ENCODE peak calls at places on chromosomes 13 and 19, in five cellular contexts. X is adrenal gland, O is fibroblast of lung, L is hypothalamus, A is T-helper 2 cell. G is an unnamed sample.

GRCh38 chr13:78147905-78148304 is 229.3 kb upstream of the EDNRB start:
- DNase-seq in X (no peak), O (peak), L (no peak), A (no peak), G (no peak)

GRCh38 chr19:33641956-33642498 is 20.3 kb downstream of the CHST8 start:
- DNase-seq in X (no peak), O (no peak), L (no peak), A (no peak), G (no peak)

GRCh38 chr13:34335662-34336007 is 517.7 kb downstream of the RFC3 start:
- DNase-seq in X (no peak), O (no peak), L (no peak), A (no peak), G (no peak)

GRCh38 chr19:35718345-35719041 is 690 bp downstream of the KMT2B start:
- DNase-seq in X (no peak), O (peak), L (peak), A (peak), G (peak)

GRCh38 chr13:97141564-97142005 is 80.5 kb upstream of the MBNL2 start:
- DNase-seq in X (peak), O (peak), L (no peak), A (no peak), G (peak)

GRCh38 chr13:113976711-113977684 is 3.1 kb upstream of the C13orf46 start:
- DNase-seq in X (no peak), O (peak), L (no peak), A (no peak), G (no peak)

GRCh38 chr13:50580684-50581305 is 262.7 kb downstream of the DLEU7 start:
- DNase-seq in X (no peak), O (peak), L (no peak), A (no peak), G (no peak)

GRCh38 chr13:27599096-27599495 is 21.2 kb downstream of the LNX2 start:
- DNase-seq in X (no peak), O (no peak), L (no peak), A (no peak), G (no peak)

GRCh38 chr13:28161370-28161769 is 23.0 kb downstream of the PAN3 start:
- DNase-seq in X (no peak), O (peak), L (no peak), A (no peak), G (no peak)

GRCh38 chr13:29255567-29255966 is 339.9 kb downstream of the SLC7A1 start:
- DNase-seq in X (no peak), O (no peak), L (no peak), A (no peak), G (no peak)

GRCh38 chr19:5149930-5150329 is 181.0 kb downstream of the KDM4B start:
- DNase-seq in X (no peak), O (no peak), L (no peak), A (no peak), G (no peak)

GRCh38 chr19:12730054-12730453 is 4.4 kb downstream of the TRIR start:
- DNase-seq in X (no peak), O (no peak), L (no peak), A (no peak), G (no peak)

GRCh38 chr13:99196466-99197256 is 4.0 kb upstream of the UBAC2 start:
- DNase-seq in X (no peak), O (no peak), L (no peak), A (no peak), G (no peak)

GRCh38 chr19:40467007-40467565 is 285 bp downstream of the SPTBN4 start:
- DNase-seq in X (peak), O (no peak), L (peak), A (no peak), G (no peak)

GRCh38 chr19:16367269-16367683 is 42.6 kb downstream of the KLF2 start:
- DNase-seq in X (no peak), O (no peak), L (no peak), A (peak), G (no peak)

GRCh38 chr19:11673608-11674041 is 65.1 kb downstream of the ZNF823 start:
- DNase-seq in X (peak), O (peak), L (peak), A (no peak), G (peak)

GRCh38 chr19:590396-590745 is 690 bp downstream of the HCN2 start:
- DNase-seq in X (no peak), O (peak), L (no peak), A (no peak), G (no peak)

GRCh38 chr19:35555301-35556005 is 8.0 kb downstream of the ATP4A start:
- DNase-seq in X (peak), O (peak), L (no peak), A (no peak), G (peak)

GRCh38 chr13:113421673-113422270 is 31.5 kb downstream of the ADPRHL1 start:
- DNase-seq in X (no peak), O (peak), L (no peak), A (no peak), G (no peak)

GRCh38 chr13:111322916-111323331 is 2.5 kb downstream of the TEX29 start:
- DNase-seq in X (no peak), O (no peak), L (no peak), A (no peak), G (no peak)

GRCh38 chr19:8022275-8022674 is 16.8 kb upstream of the ELAVL1 start:
- DNase-seq in X (no peak), O (no peak), L (no peak), A (no peak), G (no peak)

GRCh38 chr13:21175656-21176194 is 627 bp downstream of the SKA3 start:
- DNase-seq in X (no peak), O (peak), L (no peak), A (no peak), G (no peak)

GRCh38 chr13:80339841-80340642 is 884 bp downstream of the SPRY2 start:
- DNase-seq in X (peak), O (peak), L (peak), A (no peak), G (no peak)

GRCh38 chr13:106566682-106567420 is 1.1 kb downstream of the ARGLU1 start:
- DNase-seq in X (peak), O (peak), L (peak), A (peak), G (peak)

GRCh38 chr19:16345457-16345856 is 20.8 kb downstream of the KLF2 start:
- DNase-seq in X (no peak), O (no peak), L (no peak), A (no peak), G (no peak)

GRCh38 chr13:108193806-108194205 is 21.5 kb downstream of the LIG4 start:
- DNase-seq in X (no peak), O (no peak), L (no peak), A (no peak), G (no peak)

GRCh38 chr19:45782820-45783785 is 813 bp upstream of the DMPK start:
- DNase-seq in X (peak), O (peak), L (no peak), A (no peak), G (no peak)

GRCh38 chr19:32396046-32396652 is 9.4 kb upstream of the DPY19L3 start:
- DNase-seq in X (no peak), O (no peak), L (no peak), A (no peak), G (no peak)

GRCh38 chr19:23957660-23958281 is 43.1 kb downstream of the ZNF726 start:
- DNase-seq in X (no peak), O (peak), L (no peak), A (no peak), G (no peak)

GRCh38 chr13:51067376-51068125 is 43.5 kb downstream of the C13orf42 start:
- DNase-seq in X (no peak), O (no peak), L (no peak), A (no peak), G (no peak)